ENCODE peak calls at places on chromosomes 11 and 22, in seven cellular contexts. Q, J, M, C, L, Y and B are unnamed samples.

GRCh38 chr11:67439321-67440228 is 2.1 kb upstream of the PTPRCAP start:
- DNase-seq in Q (peak), J (peak), M (no peak), C (no peak), L (peak), Y (no peak), B (no peak)

GRCh38 chr11:95585071-95585751 is 204.4 kb downstream of the FAM76B start:
- DNase-seq in Q (peak), J (no peak), M (no peak), C (no peak), L (no peak), Y (no peak), B (no peak)

GRCh38 chr11:43962383-43962969 is 20.0 kb downstream of the C11orf96 start:
- DNase-seq in Q (no peak), J (no peak), M (no peak), C (no peak), L (no peak), Y (no peak), B (no peak)

GRCh38 chr11:85257837-85258236 is 369.3 kb downstream of the DLG2 start:
- DNase-seq in Q (no peak), J (no peak), M (peak), C (no peak), L (no peak), Y (no peak), B (no peak)

GRCh38 chr11:13118194-13118593 is 109.1 kb downstream of the RASSF10 start:
- DNase-seq in Q (peak), J (no peak), M (no peak), C (no peak), L (peak), Y (peak), B (no peak)

GRCh38 chr11:122154227-122154626 is 38.2 kb upstream of the BLID start:
- DNase-seq in Q (no peak), J (no peak), M (no peak), C (no peak), L (no peak), Y (no peak), B (no peak)

GRCh38 chr22:24758164-24758799 is 16.2 kb downstream of the PIWIL3 start:
- DNase-seq in Q (peak), J (peak), M (no peak), C (peak), L (peak), Y (peak), B (no peak)

GRCh38 chr22:47369020-47369419 is 606.6 kb downstream of the TBC1D22A start:
- DNase-seq in Q (no peak), J (no peak), M (no peak), C (no peak), L (no peak), Y (no peak), B (no peak)

GRCh38 chr22:37148742-37149665 is 712 bp downstream of the IL2RB start:
- DNase-seq in Q (no peak), J (no peak), M (no peak), C (no peak), L (no peak), Y (no peak), B (no peak)